ENCODE peak calls at places on chromosomes 11 and 22, in nine cellular contexts. W is brain microvascular endothelial cell, J is upper lobe of right lung, Z is uterus, P is AG04450, L is transverse colon, K is heart left ventricle, A is colonic mucosa, Y is prostate gland. G is an unnamed sample.

GRCh38 chr22:36435516-36436415 is 45.7 kb downstream of the TXN2 start:
- DNase-seq in L (peak), K (no peak), W (no peak), Z (no peak), P (no peak), J (no peak), Y (peak), A (peak), G (no peak)

GRCh38 chr22:25853078-25853477 is 111.1 kb downstream of the MYO18B start:
- DNase-seq in J (no peak), P (no peak), L (no peak), Y (no peak), W (no peak), K (no peak), A (no peak), Z (no peak), G (no peak)

GRCh38 chr11:126334665-126335462 is 20.6 kb upstream of the ST3GAL4 start:
- DNase-seq in A (no peak), P (no peak), Y (no peak), L (no peak), J (no peak), Z (no peak), K (no peak), W (peak), G (no peak)

GRCh38 chr11:44417756-44418437 is 108.0 kb upstream of the ALX4 start:
- DNase-seq in K (no peak), J (no peak), W (no peak), P (no peak), Z (no peak), Y (no peak), L (no peak), A (no peak), G (no peak)

GRCh38 chr11:116505466-116506247 is 267.1 kb downstream of the BUD13 start:
- DNase-seq in W (no peak), L (no peak), K (no peak), A (no peak), J (no peak), P (no peak), Z (no peak), Y (no peak), G (no peak)

GRCh38 chr22:44342347-44342956 is 29.7 kb upstream of the SHISAL1 start:
- DNase-seq in L (no peak), Y (no peak), K (no peak), Z (no peak), P (no peak), A (no peak), W (no peak), J (no peak), G (no peak)

GRCh38 chr22:24141586-24141985 is 39.7 kb upstream of the SUSD2 start:
- DNase-seq in Y (no peak), J (no peak), K (no peak), W (no peak), L (peak), Z (no peak), A (no peak), P (no peak), G (no peak)

GRCh38 chr11:27907534-27907933 is 200.4 kb downstream of the KIF18A start:
- DNase-seq in L (no peak), J (no peak), Z (no peak), K (no peak), W (no peak), Y (no peak), P (no peak), A (no peak), G (no peak)

GRCh38 chr11:117856892-117857291 is 19.6 kb downstream of the FXYD6 start:
- DNase-seq in J (no peak), K (peak), Y (no peak), L (no peak), W (no peak), Z (peak), P (no peak), A (no peak), G (peak)

GRCh38 chr11:86931965-86932332 is 23.2 kb downstream of the FZD4 start:
- DNase-seq in W (peak), J (no peak), K (no peak), Z (peak), A (no peak), L (no peak), P (no peak), Y (no peak), G (no peak)

GRCh38 chr11:129416080-129416820 is 40.6 kb downstream of the BARX2 start:
- DNase-seq in A (peak), Z (no peak), K (no peak), Y (no peak), W (no peak), P (no peak), J (no peak), L (peak), G (no peak)

GRCh38 chr22:43039800-43040199 is 24.9 kb upstream of the PACSIN2 start:
- DNase-seq in Y (no peak), L (no peak), P (no peak), W (no peak), Z (no peak), K (no peak), J (no peak), A (no peak), G (no peak)

GRCh38 chr11:115215694-115216615 is 288.3 kb downstream of the CADM1 start:
- DNase-seq in P (no peak), Y (no peak), A (no peak), K (no peak), Z (no peak), J (no peak), L (no peak), W (no peak), G (no peak)

DNA sequence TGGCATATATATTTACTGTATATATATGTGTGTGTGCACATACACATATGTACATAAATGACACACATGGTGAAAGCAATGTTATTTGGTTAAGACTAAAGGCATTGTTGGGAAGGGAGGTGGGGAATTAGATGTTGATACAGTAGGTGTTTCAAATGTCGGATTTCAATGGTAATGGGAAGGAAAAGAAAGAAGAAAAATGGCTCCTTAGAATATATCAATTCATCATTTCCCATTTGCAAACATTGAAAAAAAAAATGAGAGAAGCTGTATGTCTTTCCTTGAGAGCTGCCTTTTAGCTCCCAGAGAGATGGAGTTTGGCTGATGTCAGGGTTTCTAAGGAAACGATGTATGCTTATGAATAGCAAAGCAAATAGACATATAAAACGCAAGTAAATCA is 33.4 kb upstream of the ATXN10 start:
- DNase-seq in P (no peak), J (no peak), Y (no peak), W (no peak), Z (no peak), A (no peak), L (no peak), K (no peak), G (no peak)
- H3K27ac ChIP-seq in P (no peak), J (no peak), Y (no peak), W (no peak), Z (no peak), A (no peak), L (no peak), K (no peak), G (no peak)

GRCh38 chr22:46052801-46053562 is 76.0 kb upstream of the WNT7B start:
- DNase-seq in P (no peak), K (peak), A (peak), Y (no peak), J (peak), L (peak), W (no peak), Z (peak), G (peak)
- TF ChIP-seq CTCF in P (no peak), K (no peak), A (no peak), Y (no peak), J (no peak), L (no peak), W (peak), Z (no peak), G (no peak)

GRCh38 chr22:50199251-50199721 is 1.5 kb upstream of the SELENOO start:
- DNase-seq in L (no peak), Z (no peak), P (no peak), A (no peak), Y (no peak), J (no peak), K (no peak), W (no peak), G (no peak)
- H3K4me3 ChIP-seq in L (no peak), Z (no peak), P (no peak), A (no peak), Y (no peak), J (no peak), K (no peak), W (no peak), G (peak)

GRCh38 chr11:118892515-118892914 is 8.8 kb downstream of the CXCR5 start:
- DNase-seq in J (no peak), A (no peak), Y (no peak), P (no peak), W (no peak), K (no peak), Z (no peak), L (peak), G (no peak)

GRCh38 chr11:118893662-118894061 is 10.0 kb downstream of the CXCR5 start:
- DNase-seq in W (no peak), Y (no peak), L (no peak), Z (no peak), A (no peak), K (peak), J (no peak), P (no peak), G (no peak)

GRCh38 chr11:118894192-118894591 is 10.5 kb downstream of the CXCR5 start:
- DNase-seq in L (no peak), Z (no peak), J (no peak), A (no peak), Y (no peak), K (no peak), P (no peak), W (no peak), G (no peak)

GRCh38 chr11:118895093-118896039 is 11.7 kb downstream of the CXCR5 start:
- DNase-seq in Y (no peak), W (no peak), Z (no peak), P (no peak), A (no peak), J (no peak), L (peak), K (peak), G (no peak)

DNA sequence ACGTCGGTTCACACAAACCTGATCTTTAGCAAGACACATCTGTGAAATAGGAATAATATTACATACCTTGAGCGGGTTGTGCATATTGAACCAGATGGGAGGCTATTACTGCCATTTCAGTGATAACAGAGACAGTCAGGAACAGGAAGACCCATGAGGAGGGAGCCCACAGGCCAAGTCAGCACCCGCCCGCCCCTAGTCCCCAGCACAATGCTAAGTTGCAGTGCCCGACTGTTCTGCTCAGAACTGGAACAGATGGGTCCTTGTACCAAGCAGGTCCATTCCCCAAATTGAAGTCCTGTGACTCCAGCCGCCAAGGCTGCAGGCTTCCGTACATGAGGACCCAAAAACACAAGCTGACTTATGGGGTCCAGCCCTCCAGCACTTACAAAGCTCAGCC is 9.3 kb downstream of the CXCR5 start:
- DNase-seq in A (no peak), L (no peak), Z (no peak), K (no peak), W (no peak), P (no peak), Y (no peak), J (no peak), G (no peak)
- H3K27ac ChIP-seq in A (no peak), L (no peak), Z (no peak), K (no peak), W (no peak), P (no peak), Y (no peak), J (no peak), G (no peak)

GRCh38 chr22:17007852-17008731 is at the start of gene GAB4:
- DNase-seq in W (no peak), P (no peak), A (no peak), K (no peak), L (no peak), Z (no peak), Y (no peak), J (no peak), G (no peak)

GRCh38 chr22:17013396-17014100 is 5.5 kb upstream of the GAB4 start:
- DNase-seq in J (no peak), A (no peak), W (no peak), Z (no peak), P (no peak), Y (no peak), L (no peak), K (no peak), G (no peak)

GRCh38 chr22:17012267-17012666 is 4.2 kb upstream of the GAB4 start:
- DNase-seq in Z (no peak), K (no peak), A (no peak), W (no peak), L (no peak), J (no peak), Y (no peak), P (no peak), G (no peak)

GRCh38 chr22:17007257-17007656 is 765 bp downstream of the GAB4 start:
- DNase-seq in W (no peak), K (no peak), P (no peak), J (no peak), L (no peak), A (no peak), Y (no peak), Z (no peak), G (no peak)

DNA sequence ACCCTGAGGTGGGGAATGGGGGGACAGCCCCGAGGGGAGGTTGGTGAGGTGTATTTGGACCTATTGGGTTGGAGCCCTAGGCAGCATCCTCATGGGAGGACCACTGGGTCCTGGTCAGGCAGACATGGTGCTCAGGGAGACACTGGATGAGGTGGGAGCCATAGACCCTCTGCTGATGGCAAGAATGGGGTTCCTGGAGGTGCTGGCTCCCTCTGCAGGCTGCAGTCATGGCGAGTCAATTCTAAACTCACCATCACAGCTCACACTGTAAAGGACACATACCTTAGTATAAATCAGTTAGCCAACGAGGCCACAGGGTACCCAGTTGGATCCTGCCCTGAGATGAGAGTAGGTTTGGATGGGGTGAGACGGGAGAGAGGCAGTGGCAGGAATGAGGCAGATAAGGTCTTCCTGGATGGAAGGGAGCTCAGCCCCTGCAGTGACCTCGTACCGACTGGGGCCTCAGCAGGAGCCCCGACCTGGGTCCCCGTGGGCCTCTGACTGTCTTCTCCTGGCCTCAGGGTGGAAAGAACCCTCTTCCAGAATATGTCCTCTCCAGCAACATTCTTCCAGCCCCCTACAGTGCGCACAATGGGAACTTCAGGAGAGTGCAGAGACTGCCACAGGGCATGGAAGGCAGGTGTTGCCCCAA is 1.7 kb upstream of the GAB4 start:
- DNase-seq in W (no peak), P (no peak), A (no peak), Z (no peak), L (no peak), Y (no peak), J (peak), K (no peak), G (no peak)
- TF ChIP-seq CTCF in W (no peak), P (no peak), A (no peak), Z (no peak), L (no peak), Y (no peak), J (no peak), K (no peak), G (no peak)

GRCh38 chr22:38984224-38984623 is 2.1 kb downstream of the APOBEC3B start:
- DNase-seq in L (no peak), J (no peak), P (no peak), K (no peak), W (no peak), Z (no peak), Y (no peak), A (no peak), G (no peak)
- H3K4me3 ChIP-seq in L (no peak), J (no peak), P (no peak), K (no peak), W (no peak), Z (no peak), Y (no peak), A (no peak), G (no peak)